ENCODE peak calls at places on chromosome 7, in four cellular contexts. M is NCI-H774, I is KG1, J is left colon. S is an unnamed sample.

GRCh38 chr7:34875481-34875880 is 161.8 kb downstream of the DPY19L1 start:
- DNase-seq in M (no peak), I (no peak), J (no peak), S (no peak)

GRCh38 chr7:143882611-143883078 is 19.3 kb downstream of the TCAF1 start:
- DNase-seq in J (peak; percentile 58), M (peak; percentile 68), I (no peak), S (no peak)

GRCh38 chr7:30791126-30791525 is 19.9 kb downstream of the MINDY4 start:
- DNase-seq in I (no peak), M (no peak), J (no peak), S (no peak)

GRCh38 chr7:55567495-55568070 is 4.7 kb downstream of the VOPP1 start:
- DNase-seq in I (no peak), M (no peak), J (no peak), S (no peak)

GRCh38 chr7:141593134-141593533 is 41.9 kb downstream of the AGK start:
- DNase-seq in M (no peak), J (no peak), I (no peak), S (no peak)

GRCh38 chr7:106329971-106330733 is 45.4 kb upstream of the NAMPT start:
- DNase-seq in M (no peak), J (no peak), I (no peak), S (no peak)

GRCh38 chr7:66443946-66444345 is 184.7 kb upstream of the KCTD7 start:
- DNase-seq in M (no peak), J (no peak), I (peak; percentile 27), S (no peak)

GRCh38 chr7:92835851-92836488 is 403 bp downstream of the CDK6 start:
- DNase-seq in J (peak; percentile 45), I (no peak), M (no peak), S (no peak)

GRCh38 chr7:28130277-28130676 is 50.3 kb downstream of the JAZF1 start:
- DNase-seq in J (peak; percentile 34), I (no peak), M (no peak), S (no peak)

GRCh38 chr7:54339074-54339473 is 203.1 kb upstream of the VSTM2A start:
- DNase-seq in J (no peak), M (no peak), I (no peak), S (no peak)

GRCh38 chr7:140734729-140735128 is 38.2 kb downstream of the NDUFB2 start:
- DNase-seq in M (no peak), I (no peak), J (no peak), S (no peak)

GRCh38 chr7:25926009-25926408 is 226.0 kb upstream of the NFE2L3 start:
- DNase-seq in J (no peak), M (no peak), I (no peak), S (no peak)

GRCh38 chr7:129843982-129844840 is 108.5 kb downstream of the UBE2H start:
- DNase-seq in J (no peak), I (peak; percentile 4), M (no peak), S (no peak)

GRCh38 chr7:17941171-17941490 is 837 bp upstream of the SNX13 start:
- DNase-seq in I (no peak), M (no peak), J (no peak), S (no peak)

GRCh38 chr7:129577881-129578462 is 33.5 kb upstream of the NRF1 start:
- DNase-seq in J (no peak), I (no peak), M (no peak), S (no peak)

GRCh38 chr7:50092579-50093411 is at the start of gene ZPBP:
- DNase-seq in M (peak; percentile 31), I (peak; percentile 72), J (no peak), S (peak; percentile 22)